ENCODE peak calls at places on chromosomes 6 and 20, in five cellular contexts. Z is cardiac muscle cell; V is NCI-H1417; U is activated naive CD4-positive, alpha-beta T cell; Y is T-helper 9 cell. X is an unnamed sample.

GRCh38 chr6:125558451-125558850 is 191.0 kb upstream of the HEY2 start:
- DNase-seq in Z (peak), V (no peak), U (no peak), Y (no peak), X (no peak)

GRCh38 chr6:6842301-6842700 is 253.8 kb downstream of the LY86 start:
- DNase-seq in Z (no peak), V (no peak), U (no peak), Y (no peak), X (no peak)

GRCh38 chr20:24911461-24911860 is 37.6 kb upstream of the CST7 start:
- DNase-seq in Z (no peak), V (peak), U (no peak), Y (no peak), X (no peak)

GRCh38 chr20:330233-331149 is 5.1 kb downstream of the SOX12 start:
- DNase-seq in Z (peak), V (peak), U (peak), Y (peak), X (peak)

GRCh38 chr6:73285674-73286283 is 22.8 kb upstream of the KHDC1 start:
- DNase-seq in Z (peak), V (peak), U (no peak), Y (no peak), X (peak)

GRCh38 chr6:157999100-158000051 is 17.7 kb downstream of the SYNJ2 start:
- DNase-seq in Z (peak), V (no peak), U (no peak), Y (no peak), X (no peak)

GRCh38 chr20:57990396-57990987 is 238.0 kb downstream of the ANKRD60 start:
- DNase-seq in Z (no peak), V (no peak), U (no peak), Y (no peak), X (no peak)

GRCh38 chr6:80742481-80742880 is 636.0 kb downstream of the BCKDHB start:
- DNase-seq in Z (peak), V (peak), U (no peak), Y (no peak), X (peak)

GRCh38 chr6:12288211-12288618 is 1.9 kb upstream of the EDN1 start:
- DNase-seq in Z (no peak), V (no peak), U (no peak), Y (no peak), X (no peak)

GRCh38 chr6:88629838-88630462 is 333.5 kb downstream of the RNGTT start:
- DNase-seq in Z (peak), V (peak), U (no peak), Y (no peak), X (peak)

X was measured in Caco-2.